ENCODE peak calls at places on chromosomes 11 and 22, in seven cellular contexts. A is HCT116, E is SK-N-SH, K is K562, Y is H1, T is HepG2, D is GM12878. L is an unnamed sample. For H3K36me3, the result is how much of the 10 kb centered on the place peaks cover.

GRCh38 chr11:862028-862703 is 19.5 kb downstream of the TSPAN4 start:
- DNase-seq in D (no peak), E (peak), Y (peak), T (no peak), A (no peak), K (peak), L (no peak)

GRCh38 chr11:73833067-73833466 is 43.6 kb downstream of the COA4 start:
- DNase-seq in Y (no peak), A (no peak), E (no peak), D (no peak), T (no peak), K (no peak), L (no peak)

GRCh38 chr11:62560566-62561103 is 13.1 kb downstream of the EEF1G start:
- DNase-seq in D (no peak), A (peak), T (peak), K (peak), E (peak), Y (peak), L (peak)

GRCh38 chr11:126336065-126336464 is 19.4 kb upstream of the ST3GAL4 start:
- DNase-seq in A (no peak), T (no peak), E (no peak), K (no peak), D (no peak), Y (no peak), L (no peak)

GRCh38 chr11:34978236-34979191 is 62.1 kb downstream of the PDHX start:
- DNase-seq in E (no peak), Y (no peak), T (no peak), D (no peak), A (no peak), K (no peak), L (peak)

GRCh38 chr11:107691003-107691402 is 20.9 kb downstream of the SLN start:
- DNase-seq in Y (no peak), T (no peak), D (no peak), A (no peak), E (no peak), K (no peak), L (no peak)

GRCh38 chr22:27823221-27823620 is 21.7 kb upstream of the MN1 start:
- DNase-seq in E (no peak), Y (no peak), D (no peak), A (no peak), K (no peak), T (no peak), L (no peak)

GRCh38 chr22:50274311-50274710 is 4.1 kb upstream of the MAPK11 start:
- DNase-seq in A (no peak), Y (no peak), E (peak), D (no peak), K (peak), T (peak), L (no peak)

GRCh38 chr11:114606003-114606801 is 10.6 kb upstream of the NXPE4 start:
- DNase-seq in T (no peak), A (no peak), D (no peak), Y (no peak), E (no peak), K (no peak), L (no peak)

GRCh38 chr11:17457361-17458104 is 19.1 kb downstream of the ABCC8 start:
- DNase-seq in D (no peak), Y (no peak), K (no peak), E (no peak), A (no peak), T (no peak), L (no peak)

GRCh38 chr11:130865772-130866114 is 50.5 kb downstream of the SNX19 start:
- DNase-seq in T (peak), K (no peak), Y (no peak), E (no peak), A (no peak), D (no peak), L (no peak)

GRCh38 chr11:6405039-6405667 is 13.7 kb downstream of the APBB1 start:
- DNase-seq in T (no peak), E (peak), D (no peak), A (no peak), K (no peak), Y (peak), L (no peak)

GRCh38 chr11:116895053-116895757 is 57.8 kb upstream of the APOA1 start:
- DNase-seq in E (peak), A (no peak), Y (peak), K (peak), D (no peak), T (no peak), L (peak)

GRCh38 chr22:20022231-20023069 is 1.5 kb downstream of the TANGO2 start:
- DNase-seq in T (no peak), D (no peak), Y (no peak), A (no peak), K (no peak), E (no peak), L (no peak)

GRCh38 chr22:20560716-20561115 is 53.3 kb downstream of the MED15 start:
- DNase-seq in D (no peak), K (no peak), Y (no peak), T (no peak), E (no peak), A (no peak), L (no peak)

GRCh38 chr11:122189259-122189658 is 73.2 kb upstream of the BLID start:
- DNase-seq in D (no peak), A (peak), Y (no peak), K (no peak), E (no peak), T (no peak), L (no peak)

GRCh38 chr11:77101043-77101537 is 1.6 kb upstream of the OMP start:
- DNase-seq in Y (no peak), D (no peak), T (peak), K (peak), A (no peak), E (peak), L (no peak)

GRCh38 chr11:34997872-34998548 is 81.6 kb downstream of the PDHX start:
- DNase-seq in Y (no peak), A (no peak), E (peak), K (no peak), D (no peak), T (no peak), L (no peak)

GRCh38 chr22:43272869-43273318 is 70.3 kb downstream of the SCUBE1 start:
- DNase-seq in T (no peak), A (no peak), K (no peak), Y (no peak), E (no peak), D (no peak), L (no peak)

GRCh38 chr11:67614730-67615454 is 8.2 kb downstream of the NDUFV1 start:
- DNase-seq in E (no peak), D (no peak), K (no peak), T (no peak), Y (no peak), A (no peak), L (no peak)

GRCh38 chr22:32144875-32145274 is 14.2 kb downstream of the C22orf42 start:
- DNase-seq in Y (no peak), K (no peak), T (no peak), D (no peak), E (no peak), A (no peak), L (no peak)

GRCh38 chr22:48751539-48752437 is 1075.9 kb downstream of the BRD1 start:
- DNase-seq in K (no peak), T (no peak), A (no peak), E (no peak), Y (no peak), D (no peak), L (no peak)

GRCh38 chr22:42172385-42173172 is 42.0 kb upstream of the CYP2D6 start:
- DNase-seq in E (peak), A (no peak), T (peak), K (no peak), D (no peak), Y (no peak), L (no peak)

GRCh38 chr22:20899827-20900423 is 17.3 kb upstream of the CRKL start:
- DNase-seq in A (no peak), K (no peak), E (no peak), Y (no peak), T (no peak), D (no peak), L (no peak)

GRCh38 chr11:125141686-125142535 is 22.6 kb upstream of the PKNOX2 start:
- DNase-seq in K (peak), Y (peak), A (no peak), T (no peak), E (peak), D (no peak), L (peak)

GRCh38 chr22:39091136-39092081 is 5.6 kb upstream of the APOBEC3H start:
- DNase-seq in A (no peak), K (no peak), Y (no peak), D (no peak), E (no peak), T (no peak), L (no peak)

GRCh38 chr11:11984563-11984962 is 23.9 kb downstream of the DKK3 start:
- DNase-seq in A (no peak), T (no peak), E (no peak), Y (no peak), D (no peak), K (no peak), L (no peak)

GRCh38 chr22:37032535-37033460 is 13.3 kb downstream of the MPST start:
- DNase-seq in Y (peak), A (no peak), K (no peak), E (no peak), T (peak), D (no peak), L (no peak)

GRCh38 chr11:102666331-102666957 is 39.1 kb downstream of the MMP27 start:
- DNase-seq in Y (no peak), E (peak), T (peak), D (no peak), A (peak), K (peak), L (peak)

GRCh38 chr22:49791682-49792081 is 36.0 kb downstream of the BRD1 start:
- DNase-seq in D (no peak), A (no peak), E (no peak), K (no peak), Y (no peak), T (no peak), L (no peak)

GRCh38 chr11:71138737-71139425 is 113.5 kb downstream of the SHANK2 start:
- DNase-seq in T (no peak), D (no peak), A (no peak), K (no peak), E (no peak), Y (no peak), L (no peak)

GRCh38 chr11:1751999-1752906 is 1.9 kb upstream of the IFITM10 start:
- DNase-seq in K (no peak), E (peak), D (no peak), Y (no peak), A (no peak), T (no peak), L (no peak)

GRCh38 chr22:38837414-38837813 is 6.4 kb downstream of the NPTXR start:
- DNase-seq in Y (no peak), A (no peak), E (no peak), D (no peak), T (no peak), K (no peak), L (no peak)

GRCh38 chr11:86809561-86809960 is 9.2 kb downstream of the PRSS23 start:
- DNase-seq in A (no peak), D (no peak), E (no peak), T (no peak), K (no peak), Y (no peak), L (no peak)

GRCh38 chr11:57406337-57406904 is 16.0 kb upstream of the PRG2 start:
- DNase-seq in E (no peak), D (peak), K (no peak), A (no peak), Y (no peak), T (no peak), L (no peak)

GRCh38 chr11:11856638-11857037 is 14.9 kb downstream of the USP47 start:
- DNase-seq in Y (no peak), D (peak), A (no peak), E (no peak), T (no peak), K (no peak), L (no peak)

GRCh38 chr11:134288486-134288885 is 12.3 kb downstream of the GLB1L3 start:
- DNase-seq in K (no peak), A (no peak), T (no peak), Y (no peak), D (no peak), E (no peak), L (no peak)

GRCh38 chr11:1298695-1299492 is 10.5 kb downstream of the TOLLIP start:
- DNase-seq in E (no peak), T (peak), D (no peak), K (no peak), Y (peak), A (no peak), L (no peak)

GRCh38 chr11:78214331-78215194 is 25.8 kb downstream of the USP35 start:
- DNase-seq in E (no peak), K (no peak), A (no peak), Y (no peak), T (no peak), D (no peak), L (no peak)
- H3K36me3 ChIP-seq in E (half or more), K (half or more), A (under half), Y (under half), T (under half), D (under half), L (half or more)

DNA sequence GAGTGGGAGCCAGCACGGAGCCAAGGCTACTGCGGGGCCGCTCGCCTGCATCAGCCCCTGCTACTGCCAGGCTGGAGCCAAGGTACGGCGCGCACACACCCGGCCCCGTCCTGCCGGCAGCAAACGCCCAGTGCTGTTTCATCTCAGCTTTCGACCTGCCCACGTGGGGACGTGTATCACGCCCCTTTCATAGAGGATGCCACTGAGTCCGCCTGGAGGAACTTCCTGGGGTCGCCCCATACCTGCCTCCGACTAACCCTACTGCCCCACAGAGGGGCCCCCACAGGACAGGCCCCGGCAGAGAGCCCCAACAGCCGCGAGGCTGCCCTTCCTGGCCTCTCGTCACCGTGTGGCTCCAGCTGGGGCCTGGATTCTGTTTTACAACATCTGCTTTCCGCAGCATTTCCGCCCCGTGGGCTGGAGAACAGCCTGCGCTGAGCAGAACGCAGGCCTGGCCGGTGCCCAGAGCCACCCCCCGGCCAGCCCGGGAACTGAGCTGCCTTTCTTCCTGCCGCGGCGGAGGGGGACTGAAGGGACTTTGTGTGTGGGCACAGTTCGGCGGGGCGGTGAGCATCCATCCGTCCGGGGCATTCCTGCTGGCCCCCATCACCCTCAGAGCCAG is 22.9 kb upstream of the ARHGAP8 start:
- DNase-seq in K (no peak), Y (peak), D (no peak), E (peak), A (no peak), T (no peak), L (no peak)
- TF ChIP-seq YY1 in K (no peak), Y (no peak), D (no peak), E (no peak), A (no peak), T (no peak), L (no peak)

DNA sequence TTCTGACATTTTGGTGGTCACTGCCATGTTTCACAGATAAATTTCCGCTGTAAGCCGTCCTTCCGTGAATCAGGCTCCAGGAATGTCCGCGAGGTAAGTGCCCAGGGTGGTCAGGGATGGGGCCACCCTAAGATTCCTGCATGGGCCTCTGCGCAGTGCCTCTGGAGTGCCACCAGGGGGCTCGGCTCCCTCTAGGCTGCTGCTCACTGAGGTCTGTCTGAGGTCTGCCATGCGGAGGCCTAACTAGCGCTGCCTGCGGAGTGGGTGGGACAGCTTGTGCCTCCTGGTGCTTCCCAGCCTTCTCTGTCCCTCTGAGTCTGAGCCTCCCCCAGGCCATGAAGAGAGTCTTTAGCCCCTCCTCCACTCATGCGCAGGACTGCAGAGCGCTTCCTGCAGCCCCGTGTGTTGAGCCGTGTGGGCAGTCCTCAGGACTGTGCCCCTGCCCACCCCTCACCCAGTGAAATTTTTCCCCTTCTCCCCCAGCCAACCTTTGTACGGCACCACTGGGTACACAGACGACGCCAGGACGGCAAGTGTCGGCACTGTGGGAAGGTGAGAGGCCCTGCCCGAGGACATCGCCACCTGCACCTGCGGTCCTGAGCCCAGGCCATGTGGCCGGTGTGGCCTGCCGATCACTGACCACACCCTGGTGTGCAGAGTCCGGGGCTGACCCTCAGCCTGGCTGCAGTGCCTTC is 11.9 kb upstream of the MDK start:
- DNase-seq in K (peak), T (peak), A (peak), D (no peak), E (peak), Y (peak), L (no peak)
- H3K36me3 ChIP-seq in K (half or more), T (under half), A (under half), D (under half), E (under half), Y (under half), L (half or more)

GRCh38 chr11:65424200-65425104 is 1.9 kb downstream of the NEAT1 start:
- DNase-seq in K (no peak), D (no peak), E (no peak), Y (no peak), T (no peak), A (no peak), L (no peak)
- TF ChIP-seq YY1 in K (no peak), D (no peak), E (no peak), Y (no peak), T (no peak), A (no peak), L (no peak)

GRCh38 chr11:94805994-94806393 is 37.8 kb downstream of the AMOTL1 start:
- DNase-seq in D (no peak), A (no peak), E (no peak), K (no peak), Y (no peak), T (no peak), L (no peak)

GRCh38 chr11:94804874-94805273 is 36.7 kb downstream of the AMOTL1 start:
- DNase-seq in A (no peak), Y (no peak), E (no peak), K (no peak), T (no peak), D (no peak), L (no peak)

GRCh38 chr11:94802501-94802900 is 34.3 kb downstream of the AMOTL1 start:
- DNase-seq in Y (no peak), D (no peak), E (no peak), K (no peak), A (no peak), T (no peak), L (no peak)

GRCh38 chr11:94801866-94802460 is 33.8 kb downstream of the AMOTL1 start:
- DNase-seq in K (no peak), Y (no peak), E (no peak), T (no peak), D (no peak), A (no peak), L (no peak)

DNA sequence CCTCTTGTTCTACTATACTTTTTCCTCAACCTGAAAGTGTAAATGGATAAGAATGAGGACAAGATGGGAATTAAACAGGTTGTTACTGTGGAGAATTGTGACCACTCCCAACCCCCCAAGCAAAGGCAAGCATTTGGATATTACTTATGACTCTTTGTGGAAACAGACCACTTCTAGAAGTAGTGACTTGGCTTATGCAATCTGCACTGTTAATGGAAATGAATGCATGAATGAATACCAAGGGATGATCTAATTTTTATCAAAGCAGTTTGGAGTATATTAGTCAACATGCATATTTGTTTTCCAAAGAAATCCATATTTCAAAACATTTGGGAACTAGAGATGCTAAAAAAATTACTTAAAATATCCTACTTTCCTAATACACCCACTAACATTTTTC is 35.3 kb downstream of the AMOTL1 start:
- DNase-seq in Y (no peak), T (no peak), A (no peak), D (no peak), E (no peak), K (no peak), L (no peak)
- H3K36me3 ChIP-seq in Y (under half), T (under half), A (under half), D (under half), E (under half), K (under half), L (half or more)

GRCh38 chr22:45422237-45422983 is 8.9 kb downstream of the RIBC2 start:
- DNase-seq in E (no peak), D (no peak), K (no peak), T (no peak), A (no peak), Y (peak), L (no peak)

GRCh38 chr22:45423524-45423923 is 10.0 kb downstream of the RIBC2 start:
- DNase-seq in Y (peak), E (no peak), K (no peak), A (no peak), T (no peak), D (no peak), L (no peak)

GRCh38 chr22:45420011-45420410 is 6.5 kb downstream of the RIBC2 start:
- DNase-seq in A (no peak), Y (peak), E (no peak), D (no peak), T (no peak), K (no peak), L (no peak)

GRCh38 chr22:45420539-45420938 is 7.0 kb downstream of the RIBC2 start:
- DNase-seq in E (no peak), K (no peak), A (no peak), Y (peak), D (no peak), T (no peak), L (no peak)

DNA sequence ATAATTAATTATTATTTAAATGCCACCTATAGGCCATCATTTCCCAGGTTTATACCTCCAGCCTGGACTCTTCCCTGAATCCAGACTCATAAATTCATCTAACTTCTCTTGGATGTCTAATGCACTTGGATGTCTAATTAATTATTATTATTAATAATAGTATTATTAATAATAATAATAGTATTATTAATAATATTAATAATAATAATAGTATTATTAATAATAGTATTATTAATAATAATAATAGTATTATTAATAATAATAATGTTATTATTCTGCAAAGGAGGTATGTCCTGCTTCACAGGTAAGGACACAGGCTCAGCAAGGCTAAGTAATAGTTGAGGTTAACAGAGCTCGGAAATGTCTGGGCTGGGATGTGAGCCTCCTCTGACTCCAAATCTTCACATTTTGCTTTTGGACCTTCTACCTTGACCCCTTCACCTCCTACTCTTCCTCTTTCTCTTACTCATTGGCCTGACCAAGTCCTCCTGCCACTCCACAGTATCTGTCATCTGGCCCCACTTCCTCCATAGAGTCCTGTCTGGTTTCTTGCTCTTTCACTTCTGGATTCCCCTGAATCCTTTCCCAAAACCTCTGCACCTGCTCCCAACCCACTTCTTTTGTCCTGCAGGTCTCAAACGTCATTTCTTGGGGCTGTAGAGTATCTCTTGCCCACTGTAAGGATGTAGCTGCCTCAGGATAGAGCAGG is 8.0 kb downstream of the RIBC2 start:
- DNase-seq in E (no peak), Y (peak), K (no peak), D (no peak), T (no peak), A (no peak), L (no peak)
- TF ChIP-seq YY1 in E (no peak), Y (no peak), K (no peak), D (no peak), T (no peak), A (no peak), L (no peak)